ENCODE peak calls at places on chromosome 9, in seven cellular contexts. P is lower leg skin, A is GM23248, V is mammary epithelial cell, I is A549, T is foreskin fibroblast, L is BJ. Q is an unnamed sample.
A peak's percentile ranks its signal among the peaks of the same experiment; 100 is the strongest.

GRCh38 chr9:83130541-83130940 is 67.6 kb upstream of the RASEF start:
- DNase-seq in T (no peak), A (peak; percentile 6), V (peak; percentile 93), P (no peak), I (peak; percentile 73), L (no peak), Q (no peak)

GRCh38 chr9:104808030-104808614 is 44.2 kb downstream of the NIPSNAP3B start:
- DNase-seq in V (peak; percentile 19), P (no peak), T (peak; percentile 76), A (peak; percentile 83), I (peak; percentile 8), L (no peak), Q (no peak)

GRCh38 chr9:82645591-82645990 is 417.4 kb downstream of the RASEF start:
- DNase-seq in L (no peak), I (no peak), P (no peak), A (peak; percentile 1), V (peak; percentile 12), T (peak; percentile 40), Q (no peak)

GRCh38 chr9:3676766-3677165 is 151.0 kb upstream of the RFX3 start:
- DNase-seq in V (no peak), A (no peak), P (no peak), I (no peak), T (no peak), L (no peak), Q (no peak)

GRCh38 chr9:136081113-136081825 is 13.8 kb downstream of the NACC2 start:
- DNase-seq in V (no peak), P (no peak), I (no peak), L (no peak), T (no peak), A (no peak), Q (no peak)

GRCh38 chr9:96565684-96566360 is 53.8 kb downstream of the CDC14B start:
- DNase-seq in A (peak; percentile 84), T (peak; percentile 77), V (peak; percentile 23), I (no peak), P (peak; percentile 22), L (no peak), Q (no peak)

GRCh38 chr9:127721391-127721821 is 5.5 kb downstream of the TTC16 start:
- DNase-seq in T (no peak), I (peak; percentile 87), V (peak; percentile 49), P (no peak), A (no peak), L (no peak), Q (no peak)

GRCh38 chr9:78354324-78354973 is 57.5 kb downstream of the PSAT1 start:
- DNase-seq in L (no peak), I (no peak), V (no peak), T (no peak), A (no peak), P (no peak), Q (no peak)

GRCh38 chr9:134591082-134591571 is 50.5 kb upstream of the COL5A1 start:
- DNase-seq in T (no peak), A (peak; percentile 74), V (no peak), L (no peak), I (no peak), P (no peak), Q (no peak)

GRCh38 chr9:3674561-3674960 is 148.8 kb upstream of the RFX3 start:
- DNase-seq in T (no peak), A (no peak), L (no peak), P (no peak), V (no peak), I (no peak), Q (no peak)

GRCh38 chr9:134231767-134232166 is 67.4 kb upstream of the RNU6ATAC start:
- DNase-seq in A (no peak), L (no peak), P (no peak), I (no peak), V (no peak), T (no peak), Q (no peak)

GRCh38 chr9:5631021-5631420 is 2.1 kb downstream of the RIC1 start:
- DNase-seq in P (no peak), V (no peak), A (peak; percentile 9), T (no peak), I (no peak), L (no peak), Q (no peak)

GRCh38 chr9:131817627-131818026 is 77.8 kb upstream of the RAPGEF1 start:
- DNase-seq in L (no peak), T (no peak), A (no peak), P (no peak), V (no peak), I (peak; percentile 80), Q (no peak)

GRCh38 chr9:110316255-110316921 is 21.3 kb downstream of the TXNDC8 start:
- DNase-seq in T (peak; percentile 19), I (no peak), A (no peak), V (no peak), L (no peak), P (no peak), Q (no peak)
- H3K4me3 ChIP-seq in T (peak overlapping the region; percentile 5), I (no peak overlapping the region), A (no peak overlapping the region), V (no peak overlapping the region), L (no peak overlapping the region), P (no peak overlapping the region), Q (no peak overlapping the region)

DNA sequence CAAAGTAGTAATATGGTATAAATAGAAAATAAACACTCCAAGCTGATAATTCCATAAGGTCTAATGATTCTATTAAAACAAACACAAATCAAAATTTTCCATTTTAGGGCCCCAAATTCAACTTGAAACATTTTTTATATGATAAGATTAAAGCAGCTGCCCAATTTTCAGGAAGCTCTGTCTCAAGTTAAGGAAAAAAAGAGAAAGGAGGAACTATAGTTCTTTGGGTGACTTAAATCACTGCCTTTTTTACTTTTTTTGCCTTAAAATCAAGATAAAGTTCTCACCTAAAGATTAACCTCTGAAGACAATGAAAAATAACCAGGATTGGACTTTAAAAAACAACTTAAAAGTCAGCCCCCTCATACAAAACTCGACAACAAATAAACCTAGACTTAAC is 76.0 kb upstream of the IFNE start:
- DNase-seq in P (no peak), L (no peak), I (no peak), A (no peak), V (no peak), T (no peak), Q (no peak)
- H3K4me3 ChIP-seq in P (no peak overlapping the region), L (peak overlapping the region; percentile 89), I (peak overlapping the region; percentile 79), A (peak overlapping the region; percentile 85), V (peak overlapping the region; percentile 94), T (peak overlapping the region; percentile 79), Q (no peak overlapping the region)

DNA sequence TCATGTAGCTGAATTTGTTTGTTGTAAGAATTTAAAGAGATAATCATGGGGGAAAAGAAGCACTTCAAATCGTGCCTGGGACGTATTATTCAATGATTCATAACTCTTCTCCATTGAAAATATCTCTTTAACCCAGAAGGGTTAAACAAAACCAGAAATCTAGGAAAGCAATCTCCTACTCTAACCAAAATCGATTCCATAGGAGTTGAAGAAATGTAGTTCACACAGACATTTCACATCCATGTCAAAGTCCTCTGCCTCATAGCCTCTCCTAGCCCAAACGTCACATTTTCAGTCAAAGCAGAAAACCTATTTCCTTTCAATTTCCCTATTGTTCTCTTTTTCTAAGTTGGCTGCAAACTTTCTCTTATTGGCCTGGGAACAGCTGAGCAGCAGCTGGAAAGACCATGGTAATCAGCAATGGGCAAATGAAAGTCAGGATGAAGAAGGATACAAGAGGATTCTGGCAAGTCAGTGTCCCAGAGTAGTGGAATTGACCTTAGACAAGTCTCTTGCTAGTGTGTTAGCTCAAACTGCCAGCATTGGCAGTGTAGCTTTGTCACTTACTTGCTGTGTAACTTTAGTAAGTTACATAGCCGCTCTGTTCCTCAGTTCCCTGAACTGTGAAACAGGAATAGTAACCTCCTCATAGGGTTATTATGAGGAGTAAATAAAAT is 3.8 kb downstream of the ALDH1A1 start:
- DNase-seq in L (no peak), A (no peak), I (peak; percentile 73), V (no peak), P (no peak), T (no peak), Q (no peak)
- H3K4me3 ChIP-seq in L (peak overlapping the region; percentile 62), A (no peak overlapping the region), I (peak overlapping the region; percentile 67), V (no peak overlapping the region), P (no peak overlapping the region), T (peak overlapping the region; percentile 72), Q (no peak overlapping the region)

DNA sequence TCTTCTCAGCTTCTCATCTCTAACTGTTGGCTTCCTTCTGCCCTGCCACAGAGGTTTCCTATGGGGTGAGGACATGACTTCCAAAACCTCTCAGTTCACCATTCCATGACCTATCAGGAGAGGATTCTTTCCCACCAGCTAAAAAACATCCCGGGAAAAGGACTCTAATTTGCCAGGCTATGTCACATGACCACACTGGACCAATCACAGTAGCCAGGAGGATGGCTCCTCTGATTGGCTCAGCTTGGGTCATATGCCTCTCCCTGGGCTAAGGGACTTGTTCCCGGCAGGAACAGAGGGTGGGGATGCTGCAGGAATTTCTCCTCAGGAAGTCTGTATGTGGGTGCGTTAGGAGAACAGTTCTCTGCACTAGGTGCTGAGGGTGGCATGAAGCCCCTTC is 40.3 kb upstream of the XPA start:
- DNase-seq in V (no peak), I (peak; percentile 44), T (no peak), A (peak; percentile 14), P (no peak), L (no peak), Q (no peak)
- H3K4me3 ChIP-seq in V (no peak overlapping the region), I (no peak overlapping the region), T (no peak overlapping the region), A (no peak overlapping the region), P (no peak overlapping the region), L (no peak overlapping the region), Q (no peak overlapping the region)

GRCh38 chr9:137126786-137127185 is 12.2 kb upstream of the GRIN1 start:
- DNase-seq in V (no peak), L (no peak), T (no peak), I (no peak), P (no peak), A (no peak), Q (no peak)
- H3K4me3 ChIP-seq in V (no peak overlapping the region), L (no peak overlapping the region), T (no peak overlapping the region), I (peak overlapping the region; percentile 94), P (no peak overlapping the region), A (no peak overlapping the region), Q (peak overlapping the region; percentile 72)

GRCh38 chr9:114082017-114082735 is 4.1 kb upstream of the AMBP start:
- DNase-seq in I (peak; percentile 92), L (peak; percentile 24), A (peak; percentile 89), T (peak; percentile 93), P (peak; percentile 90), V (peak; percentile 72), Q (peak; percentile 77)
- H3K4me3 ChIP-seq in I (no peak overlapping the region), L (no peak overlapping the region), A (no peak overlapping the region), T (no peak overlapping the region), P (no peak overlapping the region), V (no peak overlapping the region), Q (no peak overlapping the region)

DNA sequence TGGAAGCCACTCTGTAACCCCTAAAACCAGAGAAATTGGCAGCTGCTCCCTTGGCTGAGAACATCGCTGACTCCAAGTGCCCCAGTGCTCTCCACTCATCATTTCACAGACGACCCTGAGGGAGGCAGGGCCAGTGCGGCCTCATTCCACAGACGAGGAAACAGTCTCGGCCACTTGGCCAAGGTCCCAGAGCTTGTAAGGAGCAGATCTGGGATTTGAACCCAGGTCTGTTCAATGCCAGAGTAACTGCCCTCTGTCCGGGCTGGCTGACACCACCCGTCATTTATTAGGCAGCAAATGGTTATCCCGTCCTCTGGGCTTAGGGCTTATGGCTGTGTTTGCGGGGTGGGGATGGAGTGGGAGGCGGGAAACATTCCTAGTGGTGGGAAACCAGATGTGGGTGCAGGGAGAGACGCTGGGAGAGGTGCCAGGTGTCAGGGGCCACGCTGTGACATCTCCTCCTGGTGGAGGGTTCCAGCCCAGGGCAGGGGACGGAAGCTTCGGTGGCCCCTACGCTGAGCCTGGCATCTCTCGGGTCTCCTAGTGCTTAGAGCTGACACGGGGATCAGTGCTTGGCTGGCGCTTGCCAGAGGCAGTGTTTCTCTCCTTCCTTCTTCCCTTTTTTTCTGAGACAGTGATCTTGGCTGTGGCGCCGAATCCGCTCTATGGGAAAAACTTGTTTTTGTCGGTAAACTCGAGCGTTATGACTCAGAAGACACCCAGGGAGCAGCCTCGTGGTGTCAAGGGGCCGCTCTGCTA is 20.1 kb upstream of the IER5L start:
- DNase-seq in L (no peak), A (peak; percentile 94), I (no peak), T (peak; percentile 82), P (peak; percentile 74), V (no peak), Q (no peak)
- H3K4me3 ChIP-seq in L (no peak overlapping the region), A (peak overlapping the region; percentile 59), I (no peak overlapping the region), T (peak overlapping the region; percentile 26), P (no peak overlapping the region), V (no peak overlapping the region), Q (no peak overlapping the region)

GRCh38 chr9:119588874-119589560 is 219.8 kb upstream of the BRINP1 start:
- DNase-seq in T (no peak), L (no peak), A (no peak), I (no peak), P (no peak), V (no peak), Q (no peak)
- H3K4me3 ChIP-seq in T (no peak overlapping the region), L (no peak overlapping the region), A (no peak overlapping the region), I (no peak overlapping the region), P (no peak overlapping the region), V (no peak overlapping the region), Q (no peak overlapping the region)

Q was measured in Jurkat, Clone E6-1.